ENCODE peak calls at places on chromosomes 12 and 14, in six cellular contexts. V is NCI-H510A treated with DMSO at 0.1 percent for 48 hours, Z is hippocampal formation, X is stromal cell of bone marrow, R is NCI-H774, Y is HT-29. P is an unnamed sample.

GRCh38 chr12:121673013-121673441 is 3.6 kb upstream of the MORN3 start:
- DNase-seq in V (peak), R (peak), X (no peak), Z (no peak), Y (peak), P (peak)

GRCh38 chr14:24136684-24137528 is 912 bp downstream of the PSME1 start:
- DNase-seq in V (no peak), R (no peak), X (no peak), Y (peak), Z (no peak), P (no peak)

GRCh38 chr14:68651652-68652432 is 141.0 kb downstream of the ZFP36L1 start:
- DNase-seq in Z (no peak), X (no peak), Y (no peak), V (no peak), R (no peak), P (no peak)

GRCh38 chr12:117447665-117448366 is 86.4 kb upstream of the NOS1 start:
- DNase-seq in X (no peak), Z (no peak), R (no peak), Y (no peak), V (no peak), P (no peak)

GRCh38 chr12:1800646-1801284 is 19.6 kb upstream of the LRTM2 start:
- DNase-seq in R (no peak), Z (peak), X (no peak), Y (peak), V (no peak), P (no peak)

GRCh38 chr12:129294868-129295267 is 441.6 kb downstream of the GLT1D1 start:
- DNase-seq in V (no peak), Y (no peak), X (no peak), Z (no peak), R (no peak), P (no peak)

GRCh38 chr12:18864900-18865561 is 127.1 kb downstream of the CAPZA3 start:
- DNase-seq in V (no peak), Y (no peak), R (no peak), X (peak), Z (no peak), P (no peak)

GRCh38 chr12:15011162-15011561 is 38.3 kb downstream of the PDE6H start:
- DNase-seq in R (no peak), Y (peak), V (no peak), X (no peak), Z (no peak), P (no peak)

GRCh38 chr14:31206536-31207286 is 882 bp downstream of the HECTD1 start:
- DNase-seq in R (peak), V (peak), Y (peak), Z (peak), X (no peak), P (no peak)

GRCh38 chr12:121391619-121392324 is 8.1 kb upstream of the RNF34 start:
- DNase-seq in X (no peak), Z (no peak), V (no peak), R (no peak), Y (no peak), P (no peak)

GRCh38 chr14:77458249-77458950 is 507 bp downstream of the AHSA1 start:
- DNase-seq in V (peak), X (no peak), Z (no peak), R (no peak), Y (peak), P (no peak)

GRCh38 chr12:128458301-128458974 is 191.5 kb downstream of the TMEM132C start:
- DNase-seq in V (no peak), Y (no peak), X (no peak), R (no peak), Z (no peak), P (no peak)

GRCh38 chr12:22230280-22230794 is 104.2 kb downstream of the ST8SIA1 start:
- DNase-seq in R (no peak), V (no peak), Y (no peak), Z (no peak), X (peak), P (no peak)

GRCh38 chr12:64652346-64652745 is 42.1 kb downstream of the RASSF3 start:
- DNase-seq in X (no peak), V (peak), Z (no peak), R (no peak), Y (no peak), P (no peak)

GRCh38 chr12:75488553-75488952 is 8.0 kb downstream of the GLIPR1 start:
- DNase-seq in R (no peak), X (no peak), Y (peak), Z (no peak), V (no peak), P (no peak)

GRCh38 chr12:45504606-45505005 is 224.9 kb upstream of the ARID2 start:
- DNase-seq in X (no peak), R (no peak), Z (no peak), Y (no peak), V (no peak), P (no peak)

GRCh38 chr14:71361874-71362273 is 454.6 kb downstream of the PCNX1 start:
- DNase-seq in Z (no peak), Y (no peak), X (no peak), V (no peak), R (no peak), P (no peak)

GRCh38 chr14:61668267-61668666 is 27.0 kb upstream of the HIF1A start:
- DNase-seq in Z (no peak), R (no peak), Y (peak), V (no peak), X (no peak), P (no peak)

GRCh38 chr12:128947199-128947598 is 93.9 kb downstream of the GLT1D1 start:
- DNase-seq in R (no peak), V (peak), X (no peak), Z (peak), Y (no peak), P (no peak)

GRCh38 chr12:121776190-121777098 is 17.0 kb downstream of the RHOF start:
- DNase-seq in X (no peak), Z (peak), R (peak), V (peak), Y (peak), P (peak)

GRCh38 chr12:15428632-15429031 is 106.3 kb downstream of the PTPRO start:
- DNase-seq in V (no peak), X (no peak), Z (no peak), R (no peak), Y (no peak), P (no peak)

GRCh38 chr12:77940011-77940423 is 109.3 kb downstream of the NAV3 start:
- DNase-seq in Y (no peak), Z (no peak), V (no peak), X (peak), R (no peak), P (no peak)

GRCh38 chr14:31294736-31295398 is 87.3 kb upstream of the HECTD1 start:
- DNase-seq in V (no peak), R (no peak), X (no peak), Y (no peak), Z (no peak), P (no peak)

GRCh38 chr12:31728289-31728916 is 418 bp downstream of the AMN1 start:
- DNase-seq in Y (no peak), Z (no peak), R (no peak), X (no peak), V (no peak), P (no peak)